ENCODE peak calls at places on chromosomes 3 and 15, in eight cellular contexts. One of them, this sample, is unnamed.

GRCh38 chr3:47002490-47003410 is 23.3 kb downstream of the NBEAL2 start:
- DNase-seq in H1: peak
- DNase-seq in K562: peak
- DNase-seq in HepG2: no peak
- DNase-seq in endothelial cell of umbilical vein: no peak
- DNase-seq in SK-N-SH: peak
- DNase-seq in HCT116: no peak
- DNase-seq in GM12878: no peak
- DNase-seq in this sample: no peak

GRCh38 chr3:184405075-184406060 is 25.5 kb downstream of the CHRD start:
- DNase-seq in endothelial cell of umbilical vein: no peak
- DNase-seq in K562: no peak
- DNase-seq in SK-N-SH: no peak
- DNase-seq in GM12878: no peak
- DNase-seq in H1: no peak
- DNase-seq in HepG2: no peak
- DNase-seq in HCT116: no peak
- DNase-seq in this sample: no peak

GRCh38 chr3:155031191-155031590 is 48.9 kb upstream of the MME start:
- DNase-seq in endothelial cell of umbilical vein: no peak
- DNase-seq in SK-N-SH: no peak
- DNase-seq in K562: no peak
- DNase-seq in H1: no peak
- DNase-seq in HepG2: no peak
- DNase-seq in GM12878: no peak
- DNase-seq in HCT116: no peak
- DNase-seq in this sample: no peak

GRCh38 chr3:142104763-142105162 is 44.6 kb downstream of the TFDP2 start:
- DNase-seq in HepG2: no peak
- DNase-seq in K562: no peak
- DNase-seq in endothelial cell of umbilical vein: no peak
- DNase-seq in HCT116: no peak
- DNase-seq in GM12878: no peak
- DNase-seq in H1: no peak
- DNase-seq in SK-N-SH: no peak
- DNase-seq in this sample: no peak

GRCh38 chr3:69743975-69744374 is 4.7 kb downstream of the MITF start:
- DNase-seq in H1: no peak
- DNase-seq in K562: no peak
- DNase-seq in HepG2: no peak
- DNase-seq in endothelial cell of umbilical vein: no peak
- DNase-seq in GM12878: no peak
- DNase-seq in HCT116: no peak
- DNase-seq in SK-N-SH: no peak
- DNase-seq in this sample: no peak

GRCh38 chr3:179181993-179182551 is 33.9 kb downstream of the PIK3CA start:
- DNase-seq in SK-N-SH: no peak
- DNase-seq in GM12878: no peak
- DNase-seq in H1: no peak
- DNase-seq in K562: no peak
- DNase-seq in HepG2: no peak
- DNase-seq in HCT116: no peak
- DNase-seq in endothelial cell of umbilical vein: peak
- DNase-seq in this sample: no peak

GRCh38 chr3:10015476-10015904 is 10.7 kb upstream of the FANCD2 start:
- DNase-seq in HCT116: no peak
- DNase-seq in H1: no peak
- DNase-seq in HepG2: no peak
- DNase-seq in SK-N-SH: no peak
- DNase-seq in K562: no peak
- DNase-seq in endothelial cell of umbilical vein: peak
- DNase-seq in GM12878: no peak
- DNase-seq in this sample: no peak

GRCh38 chr3:156792114-156792513 is 34.0 kb upstream of the LEKR1 start:
- DNase-seq in endothelial cell of umbilical vein: no peak
- DNase-seq in GM12878: no peak
- DNase-seq in HepG2: no peak
- DNase-seq in SK-N-SH: no peak
- DNase-seq in K562: no peak
- DNase-seq in H1: no peak
- DNase-seq in HCT116: no peak
- DNase-seq in this sample: no peak

GRCh38 chr15:87207945-87208580 is 1048.5 kb downstream of the NTRK3 start:
- DNase-seq in K562: no peak
- DNase-seq in H1: no peak
- DNase-seq in endothelial cell of umbilical vein: no peak
- DNase-seq in GM12878: no peak
- DNase-seq in SK-N-SH: no peak
- DNase-seq in HCT116: no peak
- DNase-seq in HepG2: no peak
- DNase-seq in this sample: no peak

GRCh38 chr3:64270143-64270542 is 44.9 kb upstream of the PRICKLE2 start:
- DNase-seq in GM12878: no peak
- DNase-seq in K562: no peak
- DNase-seq in HepG2: no peak
- DNase-seq in endothelial cell of umbilical vein: no peak
- DNase-seq in HCT116: no peak
- DNase-seq in SK-N-SH: no peak
- DNase-seq in H1: no peak
- DNase-seq in this sample: no peak

GRCh38 chr15:71221417-71221816 is 106.1 kb downstream of the THSD4 start:
- DNase-seq in HepG2: no peak
- DNase-seq in H1: no peak
- DNase-seq in K562: no peak
- DNase-seq in GM12878: no peak
- DNase-seq in HCT116: no peak
- DNase-seq in endothelial cell of umbilical vein: no peak
- DNase-seq in SK-N-SH: no peak
- DNase-seq in this sample: no peak

GRCh38 chr3:60120245-60120644 is 1070.4 kb upstream of the CFAP20DC start:
- DNase-seq in GM12878: no peak
- DNase-seq in HCT116: no peak
- DNase-seq in endothelial cell of umbilical vein: no peak
- DNase-seq in K562: no peak
- DNase-seq in HepG2: no peak
- DNase-seq in SK-N-SH: no peak
- DNase-seq in H1: no peak
- DNase-seq in this sample: no peak

GRCh38 chr3:154152741-154153140 is 31.6 kb downstream of the ARHGEF26 start:
- DNase-seq in H1: no peak
- DNase-seq in HepG2: no peak
- DNase-seq in SK-N-SH: no peak
- DNase-seq in GM12878: no peak
- DNase-seq in endothelial cell of umbilical vein: no peak
- DNase-seq in K562: no peak
- DNase-seq in HCT116: no peak
- DNase-seq in this sample: no peak

GRCh38 chr3:56357266-56357665 is 111.0 kb downstream of the ERC2 start:
- DNase-seq in K562: no peak
- DNase-seq in endothelial cell of umbilical vein: no peak
- DNase-seq in HCT116: no peak
- DNase-seq in HepG2: no peak
- DNase-seq in H1: no peak
- DNase-seq in GM12878: no peak
- DNase-seq in SK-N-SH: no peak
- DNase-seq in this sample: no peak

GRCh38 chr3:132749786-132750185 is 27.6 kb upstream of the NPHP3 start:
- DNase-seq in K562: no peak
- DNase-seq in SK-N-SH: no peak
- DNase-seq in GM12878: no peak
- DNase-seq in endothelial cell of umbilical vein: no peak
- DNase-seq in HepG2: no peak
- DNase-seq in HCT116: no peak
- DNase-seq in H1: no peak
- DNase-seq in this sample: no peak

DNA sequence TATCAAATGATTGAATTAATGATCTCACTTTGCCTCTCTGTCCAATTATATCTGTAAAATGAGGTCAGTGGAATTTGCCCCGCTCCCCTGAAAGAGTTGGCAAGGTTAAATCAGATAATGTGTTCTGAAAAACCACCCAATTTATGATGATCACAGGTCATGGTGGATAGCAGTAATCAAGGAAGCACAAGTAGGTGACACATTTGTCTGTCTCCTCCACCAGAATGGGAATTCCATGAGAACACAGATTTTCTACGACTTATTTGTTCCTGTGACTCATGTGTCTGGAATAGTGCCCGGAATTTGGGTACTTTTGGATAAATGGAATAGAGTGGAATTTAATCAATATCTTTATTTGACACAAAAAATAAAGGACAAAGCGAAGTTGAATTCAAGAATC is 220.9 kb upstream of the SUCLG2 start:
- DNase-seq in SK-N-SH: no peak
- DNase-seq in H1: no peak
- DNase-seq in HepG2: peak
- DNase-seq in GM12878: no peak
- DNase-seq in K562: no peak
- DNase-seq in endothelial cell of umbilical vein: no peak
- DNase-seq in HCT116: no peak
- DNase-seq in this sample: no peak
- H3K9ac ChIP-seq in SK-N-SH: no peak
- H3K9ac ChIP-seq in H1: no peak
- H3K9ac ChIP-seq in HepG2: no peak
- H3K9ac ChIP-seq in GM12878: no peak
- H3K9ac ChIP-seq in K562: no peak
- H3K9ac ChIP-seq in endothelial cell of umbilical vein: no peak
- H3K9ac ChIP-seq in HCT116: no peak
- H3K9ac ChIP-seq in this sample: no peak

GRCh38 chr15:90814193-90814811 is 54.1 kb upstream of the FURIN start:
- DNase-seq in endothelial cell of umbilical vein: no peak
- DNase-seq in SK-N-SH: no peak
- DNase-seq in H1: no peak
- DNase-seq in HepG2: no peak
- DNase-seq in K562: no peak
- DNase-seq in GM12878: no peak
- DNase-seq in HCT116: no peak
- DNase-seq in this sample: no peak
- TF ChIP-seq POLR2AphosphoS5 in endothelial cell of umbilical vein: no peak
- TF ChIP-seq POLR2AphosphoS5 in SK-N-SH: no peak
- TF ChIP-seq POLR2AphosphoS5 in H1: no peak
- TF ChIP-seq POLR2AphosphoS5 in HepG2: no peak
- TF ChIP-seq POLR2AphosphoS5 in K562: no peak
- TF ChIP-seq POLR2AphosphoS5 in GM12878: no peak
- TF ChIP-seq POLR2AphosphoS5 in HCT116: no peak
- TF ChIP-seq POLR2AphosphoS5 in this sample: no peak

DNA sequence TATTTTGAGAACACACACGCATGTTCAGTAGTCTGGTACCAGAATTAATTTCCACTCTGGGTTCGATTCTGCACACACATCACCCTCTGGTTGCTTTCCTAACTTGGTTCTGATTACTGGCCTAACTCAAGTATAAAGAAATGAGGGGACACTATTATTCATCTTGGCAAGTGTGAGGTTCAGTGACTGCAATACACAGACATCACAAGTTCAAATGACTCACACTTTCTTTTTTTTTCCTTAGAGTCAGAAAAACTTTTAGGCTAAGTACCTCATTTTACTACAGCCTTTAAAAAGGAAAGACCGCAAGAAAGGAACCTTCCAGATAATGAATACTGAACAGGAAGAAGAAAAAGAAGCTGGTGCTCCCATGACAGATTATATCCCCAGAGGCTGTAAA is 37.3 kb upstream of the LDHAL6B start:
- DNase-seq in endothelial cell of umbilical vein: peak
- DNase-seq in HepG2: no peak
- DNase-seq in HCT116: no peak
- DNase-seq in K562: no peak
- DNase-seq in GM12878: no peak
- DNase-seq in SK-N-SH: no peak
- DNase-seq in H1: no peak
- DNase-seq in this sample: no peak
- H3K9ac ChIP-seq in endothelial cell of umbilical vein: no peak
- H3K9ac ChIP-seq in HepG2: no peak
- H3K9ac ChIP-seq in HCT116: no peak
- H3K9ac ChIP-seq in K562: no peak
- H3K9ac ChIP-seq in GM12878: no peak
- H3K9ac ChIP-seq in SK-N-SH: peak
- H3K9ac ChIP-seq in H1: no peak
- H3K9ac ChIP-seq in this sample: no peak

GRCh38 chr15:77622212-77622941 is 10.3 kb downstream of the LINGO1 start:
- DNase-seq in HCT116: no peak
- DNase-seq in HepG2: no peak
- DNase-seq in K562: peak
- DNase-seq in endothelial cell of umbilical vein: no peak
- DNase-seq in H1: no peak
- DNase-seq in GM12878: no peak
- DNase-seq in SK-N-SH: peak
- DNase-seq in this sample: no peak

GRCh38 chr15:77620297-77620696 is 12.4 kb downstream of the LINGO1 start:
- DNase-seq in endothelial cell of umbilical vein: no peak
- DNase-seq in HCT116: no peak
- DNase-seq in H1: no peak
- DNase-seq in GM12878: no peak
- DNase-seq in K562: peak
- DNase-seq in SK-N-SH: peak
- DNase-seq in HepG2: no peak
- DNase-seq in this sample: no peak

GRCh38 chr15:77623008-77623877 is 9.5 kb downstream of the LINGO1 start:
- DNase-seq in SK-N-SH: peak
- DNase-seq in HepG2: peak
- DNase-seq in H1: no peak
- DNase-seq in K562: no peak
- DNase-seq in endothelial cell of umbilical vein: no peak
- DNase-seq in GM12878: no peak
- DNase-seq in HCT116: no peak
- DNase-seq in this sample: no peak

GRCh38 chr15:77620960-77621647 is 11.6 kb downstream of the LINGO1 start:
- DNase-seq in HCT116: no peak
- DNase-seq in HepG2: no peak
- DNase-seq in GM12878: no peak
- DNase-seq in SK-N-SH: no peak
- DNase-seq in endothelial cell of umbilical vein: no peak
- DNase-seq in H1: no peak
- DNase-seq in K562: no peak
- DNase-seq in this sample: no peak

GRCh38 chr15:77621847-77622211 is 10.9 kb downstream of the LINGO1 start:
- DNase-seq in HepG2: no peak
- DNase-seq in SK-N-SH: no peak
- DNase-seq in endothelial cell of umbilical vein: no peak
- DNase-seq in H1: no peak
- DNase-seq in GM12878: no peak
- DNase-seq in K562: no peak
- DNase-seq in HCT116: no peak
- DNase-seq in this sample: no peak
- TF ChIP-seq POLR2AphosphoS5 in HepG2: no peak
- TF ChIP-seq POLR2AphosphoS5 in SK-N-SH: no peak
- TF ChIP-seq POLR2AphosphoS5 in endothelial cell of umbilical vein: no peak
- TF ChIP-seq POLR2AphosphoS5 in H1: no peak
- TF ChIP-seq POLR2AphosphoS5 in GM12878: no peak
- TF ChIP-seq POLR2AphosphoS5 in K562: no peak
- TF ChIP-seq POLR2AphosphoS5 in HCT116: no peak
- TF ChIP-seq POLR2AphosphoS5 in this sample: no peak

DNA sequence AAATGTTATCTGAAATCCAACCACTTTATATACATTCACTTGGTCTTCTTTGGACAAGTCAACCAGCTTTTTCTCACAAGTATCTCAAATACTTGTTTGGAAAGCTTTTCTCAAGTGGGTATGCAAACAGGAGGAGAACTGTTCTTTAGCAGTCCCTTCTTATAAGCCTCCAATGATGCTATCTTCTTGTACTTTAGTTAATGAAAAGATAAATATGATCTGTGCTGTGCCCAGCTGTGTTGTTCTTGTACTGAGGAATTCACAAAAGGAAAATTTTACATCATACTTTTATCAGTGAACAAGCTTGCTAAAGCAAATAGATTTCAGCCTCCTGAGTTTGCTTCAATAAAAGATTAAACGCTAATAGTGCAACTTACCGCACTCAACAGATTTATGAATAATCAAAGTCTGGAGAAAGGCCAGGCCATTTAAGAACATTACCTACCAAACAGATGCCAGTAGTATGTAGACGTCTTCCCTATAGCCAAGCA is 395.2 kb downstream of the MECOM start:
- DNase-seq in HepG2: no peak
- DNase-seq in SK-N-SH: no peak
- DNase-seq in HCT116: no peak
- DNase-seq in H1: no peak
- DNase-seq in endothelial cell of umbilical vein: peak
- DNase-seq in GM12878: no peak
- DNase-seq in K562: no peak
- DNase-seq in this sample: no peak
- H3K9ac ChIP-seq in HepG2: no peak
- H3K9ac ChIP-seq in SK-N-SH: no peak
- H3K9ac ChIP-seq in HCT116: no peak
- H3K9ac ChIP-seq in H1: no peak
- H3K9ac ChIP-seq in endothelial cell of umbilical vein: no peak
- H3K9ac ChIP-seq in GM12878: no peak
- H3K9ac ChIP-seq in K562: no peak
- H3K9ac ChIP-seq in this sample: no peak

This sample was measured in SK-N-MC.